ENCODE peak calls at places on chromosomes 4 and X, in eight cellular contexts. One of them, this sample, is unnamed.
A peak's percentile ranks its signal among the peaks of the same experiment; 100 is the strongest.

GRCh38 chr4:76623217-76624060 is 188.4 kb downstream of the SHROOM3 start:
- DNase-seq in vagina: no peak
- DNase-seq in fibroblast of lung: no peak
- DNase-seq in activated naive CD4-positive, alpha-beta T cell treated with anti-CD3 and anti-CD28 coated beads for 36 hours: no peak
- DNase-seq in BJ: peak; percentile 47
- DNase-seq in iris pigment epithelial cell: no peak
- DNase-seq in naive B cell: no peak
- DNase-seq in CD8-positive, alpha-beta memory T cell: no peak
- DNase-seq in this sample: no peak

GRCh38 chr4:121957266-121957665 is 5.4 kb upstream of the TRPC3 start:
- DNase-seq in vagina: no peak
- DNase-seq in fibroblast of lung: no peak
- DNase-seq in activated naive CD4-positive, alpha-beta T cell treated with anti-CD3 and anti-CD28 coated beads for 36 hours: no peak
- DNase-seq in BJ: no peak
- DNase-seq in iris pigment epithelial cell: no peak
- DNase-seq in naive B cell: no peak
- DNase-seq in CD8-positive, alpha-beta memory T cell: no peak
- DNase-seq in this sample: no peak

GRCh38 chr4:170014359-170015008 is 11.7 kb downstream of the MFAP3L start:
- DNase-seq in vagina: no peak
- DNase-seq in fibroblast of lung: no peak
- DNase-seq in activated naive CD4-positive, alpha-beta T cell treated with anti-CD3 and anti-CD28 coated beads for 36 hours: no peak
- DNase-seq in BJ: no peak
- DNase-seq in iris pigment epithelial cell: no peak
- DNase-seq in naive B cell: no peak
- DNase-seq in CD8-positive, alpha-beta memory T cell: no peak
- DNase-seq in this sample: no peak

GRCh38 chr4:177632481-177632880 is 190.2 kb upstream of the AGA start:
- DNase-seq in vagina: no peak
- DNase-seq in fibroblast of lung: no peak
- DNase-seq in activated naive CD4-positive, alpha-beta T cell treated with anti-CD3 and anti-CD28 coated beads for 36 hours: no peak
- DNase-seq in BJ: no peak
- DNase-seq in iris pigment epithelial cell: peak; percentile 0
- DNase-seq in naive B cell: no peak
- DNase-seq in CD8-positive, alpha-beta memory T cell: no peak
- DNase-seq in this sample: no peak

GRCh38 chrX:16516473-16516872 is 133.5 kb upstream of the S100G start:
- DNase-seq in vagina: no peak
- DNase-seq in fibroblast of lung: no peak
- DNase-seq in activated naive CD4-positive, alpha-beta T cell treated with anti-CD3 and anti-CD28 coated beads for 36 hours: no peak
- DNase-seq in BJ: peak; percentile 46
- DNase-seq in iris pigment epithelial cell: no peak
- DNase-seq in naive B cell: no peak
- DNase-seq in CD8-positive, alpha-beta memory T cell: no peak
- DNase-seq in this sample: no peak

GRCh38 chr4:94171616-94172015 is 36.0 kb upstream of the SMARCAD1 start:
- DNase-seq in vagina: no peak
- DNase-seq in fibroblast of lung: no peak
- DNase-seq in activated naive CD4-positive, alpha-beta T cell treated with anti-CD3 and anti-CD28 coated beads for 36 hours: no peak
- DNase-seq in BJ: no peak
- DNase-seq in iris pigment epithelial cell: peak; percentile 22
- DNase-seq in naive B cell: no peak
- DNase-seq in CD8-positive, alpha-beta memory T cell: no peak
- DNase-seq in this sample: no peak

GRCh38 chr4:4734425-4734824 is 125.0 kb upstream of the MSX1 start:
- DNase-seq in vagina: no peak
- DNase-seq in fibroblast of lung: no peak
- DNase-seq in activated naive CD4-positive, alpha-beta T cell treated with anti-CD3 and anti-CD28 coated beads for 36 hours: no peak
- DNase-seq in BJ: no peak
- DNase-seq in iris pigment epithelial cell: no peak
- DNase-seq in naive B cell: no peak
- DNase-seq in CD8-positive, alpha-beta memory T cell: no peak
- DNase-seq in this sample: no peak

GRCh38 chr4:128635141-128635911 is 174.2 kb upstream of the JADE1 start:
- DNase-seq in vagina: no peak
- DNase-seq in fibroblast of lung: peak; percentile 73
- DNase-seq in activated naive CD4-positive, alpha-beta T cell treated with anti-CD3 and anti-CD28 coated beads for 36 hours: no peak
- DNase-seq in BJ: no peak
- DNase-seq in iris pigment epithelial cell: peak; percentile 28
- DNase-seq in naive B cell: no peak
- DNase-seq in CD8-positive, alpha-beta memory T cell: no peak
- DNase-seq in this sample: peak; percentile 46

GRCh38 chrX:108171671-108172070 is 80.1 kb downstream of the ATG4A start:
- DNase-seq in vagina: no peak
- DNase-seq in fibroblast of lung: no peak
- DNase-seq in activated naive CD4-positive, alpha-beta T cell treated with anti-CD3 and anti-CD28 coated beads for 36 hours: no peak
- DNase-seq in BJ: no peak
- DNase-seq in iris pigment epithelial cell: no peak
- DNase-seq in naive B cell: no peak
- DNase-seq in CD8-positive, alpha-beta memory T cell: no peak
- DNase-seq in this sample: no peak

GRCh38 chrX:123282241-123282640 is 98.2 kb downstream of the GRIA3 start:
- DNase-seq in vagina: no peak
- DNase-seq in fibroblast of lung: no peak
- DNase-seq in activated naive CD4-positive, alpha-beta T cell treated with anti-CD3 and anti-CD28 coated beads for 36 hours: no peak
- DNase-seq in BJ: no peak
- DNase-seq in iris pigment epithelial cell: no peak
- DNase-seq in naive B cell: no peak
- DNase-seq in CD8-positive, alpha-beta memory T cell: no peak
- DNase-seq in this sample: no peak

GRCh38 chr4:152102184-152103000 is 341.6 kb upstream of the GATB start:
- DNase-seq in vagina: no peak
- DNase-seq in fibroblast of lung: peak; percentile 9
- DNase-seq in activated naive CD4-positive, alpha-beta T cell treated with anti-CD3 and anti-CD28 coated beads for 36 hours: no peak
- DNase-seq in BJ: peak; percentile 9
- DNase-seq in iris pigment epithelial cell: peak; percentile 42
- DNase-seq in naive B cell: no peak
- DNase-seq in CD8-positive, alpha-beta memory T cell: no peak
- DNase-seq in this sample: no peak

GRCh38 chr4:142264961-142265360 is 581.1 kb downstream of the INPP4B start:
- DNase-seq in vagina: no peak
- DNase-seq in fibroblast of lung: peak; percentile 95
- DNase-seq in activated naive CD4-positive, alpha-beta T cell treated with anti-CD3 and anti-CD28 coated beads for 36 hours: no peak
- DNase-seq in BJ: peak; percentile 27
- DNase-seq in iris pigment epithelial cell: peak; percentile 31
- DNase-seq in naive B cell: no peak
- DNase-seq in CD8-positive, alpha-beta memory T cell: no peak
- DNase-seq in this sample: no peak

GRCh38 chr4:155342142-155342541 is 34.6 kb downstream of the MAP9 start:
- DNase-seq in vagina: no peak
- DNase-seq in fibroblast of lung: peak; percentile 35
- DNase-seq in activated naive CD4-positive, alpha-beta T cell treated with anti-CD3 and anti-CD28 coated beads for 36 hours: no peak
- DNase-seq in BJ: no peak
- DNase-seq in iris pigment epithelial cell: peak; percentile 62
- DNase-seq in naive B cell: no peak
- DNase-seq in CD8-positive, alpha-beta memory T cell: no peak
- DNase-seq in this sample: no peak

GRCh38 chrX:54891573-54891972 is 29.1 kb upstream of the TRO start:
- DNase-seq in vagina: no peak
- DNase-seq in fibroblast of lung: peak; percentile 39
- DNase-seq in activated naive CD4-positive, alpha-beta T cell treated with anti-CD3 and anti-CD28 coated beads for 36 hours: peak; percentile 51
- DNase-seq in BJ: no peak
- DNase-seq in iris pigment epithelial cell: peak; percentile 44
- DNase-seq in naive B cell: no peak
- DNase-seq in CD8-positive, alpha-beta memory T cell: peak; percentile 7
- DNase-seq in this sample: no peak

GRCh38 chrX:118497180-118497814 is 1.7 kb downstream of the DOCK11 start:
- DNase-seq in vagina: no peak
- DNase-seq in fibroblast of lung: no peak
- DNase-seq in activated naive CD4-positive, alpha-beta T cell treated with anti-CD3 and anti-CD28 coated beads for 36 hours: peak; percentile 52
- DNase-seq in BJ: no peak
- DNase-seq in iris pigment epithelial cell: no peak
- DNase-seq in naive B cell: no peak
- DNase-seq in CD8-positive, alpha-beta memory T cell: no peak
- DNase-seq in this sample: no peak

GRCh38 chrX:118116308-118117068 is at the start of gene KLHL13:
- DNase-seq in vagina: no peak
- DNase-seq in fibroblast of lung: peak; percentile 39
- DNase-seq in activated naive CD4-positive, alpha-beta T cell treated with anti-CD3 and anti-CD28 coated beads for 36 hours: peak; percentile 12
- DNase-seq in BJ: no peak
- DNase-seq in iris pigment epithelial cell: peak; percentile 7
- DNase-seq in naive B cell: no peak
- DNase-seq in CD8-positive, alpha-beta memory T cell: no peak
- DNase-seq in this sample: no peak

GRCh38 chr4:19319607-19320006 is 932.1 kb upstream of the SLIT2 start:
- DNase-seq in vagina: no peak
- DNase-seq in fibroblast of lung: no peak
- DNase-seq in activated naive CD4-positive, alpha-beta T cell treated with anti-CD3 and anti-CD28 coated beads for 36 hours: no peak
- DNase-seq in BJ: no peak
- DNase-seq in iris pigment epithelial cell: no peak
- DNase-seq in naive B cell: no peak
- DNase-seq in CD8-positive, alpha-beta memory T cell: no peak
- DNase-seq in this sample: no peak

GRCh38 chr4:104490770-104491395 is 3.8 kb downstream of the CXXC4 start:
- DNase-seq in vagina: no peak
- DNase-seq in fibroblast of lung: peak; percentile 49
- DNase-seq in activated naive CD4-positive, alpha-beta T cell treated with anti-CD3 and anti-CD28 coated beads for 36 hours: peak; percentile 43
- DNase-seq in BJ: no peak
- DNase-seq in iris pigment epithelial cell: peak; percentile 39
- DNase-seq in naive B cell: no peak
- DNase-seq in CD8-positive, alpha-beta memory T cell: no peak
- DNase-seq in this sample: peak; percentile 66

GRCh38 chrX:101223226-101223625 is 3.6 kb downstream of the DRP2 start:
- DNase-seq in vagina: no peak
- DNase-seq in fibroblast of lung: no peak
- DNase-seq in activated naive CD4-positive, alpha-beta T cell treated with anti-CD3 and anti-CD28 coated beads for 36 hours: no peak
- DNase-seq in BJ: no peak
- DNase-seq in iris pigment epithelial cell: no peak
- DNase-seq in naive B cell: no peak
- DNase-seq in CD8-positive, alpha-beta memory T cell: no peak
- DNase-seq in this sample: no peak

GRCh38 chr4:7158991-7159390 is 33.3 kb upstream of the SORCS2 start:
- DNase-seq in vagina: peak; percentile 43
- DNase-seq in fibroblast of lung: no peak
- DNase-seq in activated naive CD4-positive, alpha-beta T cell treated with anti-CD3 and anti-CD28 coated beads for 36 hours: no peak
- DNase-seq in BJ: no peak
- DNase-seq in iris pigment epithelial cell: no peak
- DNase-seq in naive B cell: no peak
- DNase-seq in CD8-positive, alpha-beta memory T cell: no peak
- DNase-seq in this sample: no peak

GRCh38 chr4:61739899-61740298 is 539.8 kb downstream of the ADGRL3 start:
- DNase-seq in vagina: no peak
- DNase-seq in fibroblast of lung: no peak
- DNase-seq in activated naive CD4-positive, alpha-beta T cell treated with anti-CD3 and anti-CD28 coated beads for 36 hours: no peak
- DNase-seq in BJ: no peak
- DNase-seq in iris pigment epithelial cell: no peak
- DNase-seq in naive B cell: no peak
- DNase-seq in CD8-positive, alpha-beta memory T cell: no peak
- DNase-seq in this sample: no peak

GRCh38 chrX:17496407-17496806 is 121.4 kb downstream of the NHS start:
- DNase-seq in vagina: no peak
- DNase-seq in fibroblast of lung: no peak
- DNase-seq in activated naive CD4-positive, alpha-beta T cell treated with anti-CD3 and anti-CD28 coated beads for 36 hours: no peak
- DNase-seq in BJ: no peak
- DNase-seq in iris pigment epithelial cell: no peak
- DNase-seq in naive B cell: no peak
- DNase-seq in CD8-positive, alpha-beta memory T cell: no peak
- DNase-seq in this sample: no peak

GRCh38 chr4:43709443-43709842 is 739.2 kb downstream of the KCTD8 start:
- DNase-seq in vagina: no peak
- DNase-seq in fibroblast of lung: no peak
- DNase-seq in activated naive CD4-positive, alpha-beta T cell treated with anti-CD3 and anti-CD28 coated beads for 36 hours: no peak
- DNase-seq in BJ: no peak
- DNase-seq in iris pigment epithelial cell: no peak
- DNase-seq in naive B cell: no peak
- DNase-seq in CD8-positive, alpha-beta memory T cell: no peak
- DNase-seq in this sample: no peak

GRCh38 chr4:77471821-77472495 is 133.7 kb upstream of the CXCL13 start:
- DNase-seq in vagina: no peak
- DNase-seq in fibroblast of lung: no peak
- DNase-seq in activated naive CD4-positive, alpha-beta T cell treated with anti-CD3 and anti-CD28 coated beads for 36 hours: no peak
- DNase-seq in BJ: no peak
- DNase-seq in iris pigment epithelial cell: no peak
- DNase-seq in naive B cell: no peak
- DNase-seq in CD8-positive, alpha-beta memory T cell: no peak
- DNase-seq in this sample: no peak

GRCh38 chr4:33924239-33924638 is 2320.1 kb downstream of the ARAP2 start:
- DNase-seq in vagina: no peak
- DNase-seq in fibroblast of lung: peak; percentile 52
- DNase-seq in activated naive CD4-positive, alpha-beta T cell treated with anti-CD3 and anti-CD28 coated beads for 36 hours: no peak
- DNase-seq in BJ: peak; percentile 9
- DNase-seq in iris pigment epithelial cell: peak; percentile 84
- DNase-seq in naive B cell: no peak
- DNase-seq in CD8-positive, alpha-beta memory T cell: no peak
- DNase-seq in this sample: no peak

GRCh38 chr4:24729041-24729730 is 66.2 kb upstream of the SOD3 start:
- DNase-seq in vagina: peak; percentile 37
- DNase-seq in fibroblast of lung: no peak
- DNase-seq in activated naive CD4-positive, alpha-beta T cell treated with anti-CD3 and anti-CD28 coated beads for 36 hours: no peak
- DNase-seq in BJ: no peak
- DNase-seq in iris pigment epithelial cell: no peak
- DNase-seq in naive B cell: no peak
- DNase-seq in CD8-positive, alpha-beta memory T cell: no peak
- DNase-seq in this sample: no peak

GRCh38 chrX:121160987-121161386 is 113.6 kb downstream of the GLUD2 start:
- DNase-seq in vagina: no peak
- DNase-seq in fibroblast of lung: no peak
- DNase-seq in activated naive CD4-positive, alpha-beta T cell treated with anti-CD3 and anti-CD28 coated beads for 36 hours: no peak
- DNase-seq in BJ: no peak
- DNase-seq in iris pigment epithelial cell: peak; percentile 25
- DNase-seq in naive B cell: no peak
- DNase-seq in CD8-positive, alpha-beta memory T cell: no peak
- DNase-seq in this sample: no peak

GRCh38 chr4:185811509-185812364 is at the start of gene SORBS2:
- DNase-seq in vagina: no peak
- DNase-seq in fibroblast of lung: peak; percentile 31
- DNase-seq in activated naive CD4-positive, alpha-beta T cell treated with anti-CD3 and anti-CD28 coated beads for 36 hours: no peak
- DNase-seq in BJ: no peak
- DNase-seq in iris pigment epithelial cell: peak; percentile 89
- DNase-seq in naive B cell: peak; percentile 15
- DNase-seq in CD8-positive, alpha-beta memory T cell: no peak
- DNase-seq in this sample: no peak

GRCh38 chr4:135240796-135241195 is 1039.2 kb upstream of the PABPC4L start:
- DNase-seq in vagina: no peak
- DNase-seq in fibroblast of lung: peak; percentile 80
- DNase-seq in activated naive CD4-positive, alpha-beta T cell treated with anti-CD3 and anti-CD28 coated beads for 36 hours: no peak
- DNase-seq in BJ: no peak
- DNase-seq in iris pigment epithelial cell: peak; percentile 66
- DNase-seq in naive B cell: no peak
- DNase-seq in CD8-positive, alpha-beta memory T cell: no peak
- DNase-seq in this sample: no peak

GRCh38 chr4:102625232-102625930 is 124.2 kb downstream of the NFKB1 start:
- DNase-seq in vagina: no peak
- DNase-seq in fibroblast of lung: peak; percentile 73
- DNase-seq in activated naive CD4-positive, alpha-beta T cell treated with anti-CD3 and anti-CD28 coated beads for 36 hours: peak; percentile 85
- DNase-seq in BJ: no peak
- DNase-seq in iris pigment epithelial cell: peak; percentile 64
- DNase-seq in naive B cell: peak; percentile 27
- DNase-seq in CD8-positive, alpha-beta memory T cell: peak; percentile 68
- DNase-seq in this sample: no peak

GRCh38 chrX:10859353-10859752 is 239.0 kb upstream of the MID1 start:
- DNase-seq in vagina: no peak
- DNase-seq in fibroblast of lung: no peak
- DNase-seq in activated naive CD4-positive, alpha-beta T cell treated with anti-CD3 and anti-CD28 coated beads for 36 hours: no peak
- DNase-seq in BJ: no peak
- DNase-seq in iris pigment epithelial cell: no peak
- DNase-seq in naive B cell: no peak
- DNase-seq in CD8-positive, alpha-beta memory T cell: no peak
- DNase-seq in this sample: no peak

This sample was measured in NCI-H1417 treated with DMSO at 0.1 percent for 48 hours.